ENCODE peak calls at places on chromosomes 16 and 17, in five cellular contexts. K is activated CD4-positive, alpha-beta T cell treated with anti-CD3 and anti-CD28 coated beads for 48 hours; E is T-cell; G is Right ventricle myocardium superior; N is endothelial cell. V is an unnamed sample.
A peak's percentile ranks its signal among the peaks of the same experiment; 100 is the strongest.

GRCh38 chr17:15782809-15783208 is 50.7 kb downstream of the TBC1D26 start:
- DNase-seq in K (peak; percentile 48), N (no peak), E (peak; percentile 5), G (peak; percentile 85), V (peak; percentile 91)

GRCh38 chr16:4021916-4022315 is 94.3 kb downstream of the ADCY9 start:
- DNase-seq in E (no peak), G (no peak), N (no peak), K (no peak), V (no peak)

GRCh38 chr17:76138234-76138895 is 2.7 kb downstream of the FOXJ1 start:
- DNase-seq in E (no peak), G (no peak), K (no peak), N (no peak), V (no peak)

GRCh38 chr17:65584604-65585521 is 23.4 kb upstream of the AXIN2 start:
- DNase-seq in G (peak; percentile 63), E (no peak), N (no peak), K (no peak), V (no peak)

GRCh38 chr16:49488740-49489525 is 115.3 kb downstream of the C16orf78 start:
- DNase-seq in N (no peak), E (no peak), K (no peak), G (no peak), V (no peak)

GRCh38 chr17:412211-413015 is 59.8 kb upstream of the RPH3AL start:
- DNase-seq in N (peak; percentile 46), K (peak; percentile 70), G (no peak), E (peak; percentile 71), V (no peak)

GRCh38 chr17:27241346-27241946 is 52.5 kb upstream of the WSB1 start:
- DNase-seq in E (no peak), K (no peak), G (no peak), N (no peak), V (no peak)

GRCh38 chr16:87132361-87133014 is 184.7 kb downstream of the C16orf95 start:
- DNase-seq in N (no peak), E (no peak), G (peak; percentile 64), K (no peak), V (peak; percentile 60)

GRCh38 chr17:1495265-1495664 is 2.8 kb upstream of the MYO1C start:
- DNase-seq in K (no peak), E (no peak), N (no peak), G (peak; percentile 81), V (peak; percentile 67)

GRCh38 chr17:37458805-37459204 is 30.9 kb upstream of the DUSP14 start:
- DNase-seq in N (no peak), K (no peak), E (no peak), G (no peak), V (no peak)

GRCh38 chr16:48444574-48444973 is 59.4 kb upstream of the SIAH1 start:
- DNase-seq in E (no peak), G (no peak), K (no peak), N (no peak), V (no peak)

GRCh38 chr16:23119570-23119969 is 29.7 kb downstream of the USP31 start:
- DNase-seq in N (no peak), E (no peak), G (no peak), K (no peak), V (no peak)

GRCh38 chr17:48043171-48043570 is 5.0 kb upstream of the NFE2L1 start:
- DNase-seq in E (no peak), K (no peak), N (no peak), G (no peak), V (no peak)

GRCh38 chr16:50692999-50693781 is at the start of gene NOD2:
- DNase-seq in K (peak; percentile 41), G (no peak), N (peak; percentile 24), E (no peak), V (no peak)

GRCh38 chr17:49061524-49061943 is 64.3 kb downstream of the IGF2BP1 start:
- DNase-seq in E (no peak), K (no peak), G (no peak), N (no peak), V (no peak)

GRCh38 chr17:80512233-80512632 is 32.4 kb upstream of the RPTOR start:
- DNase-seq in K (no peak), G (peak; percentile 13), E (no peak), N (no peak), V (no peak)

GRCh38 chr17:28726396-28726911 is 421 bp upstream of the TLCD1 start:
- DNase-seq in K (peak; percentile 87), G (no peak), N (peak; percentile 52), E (peak; percentile 45), V (peak; percentile 90)

GRCh38 chr16:47779201-47780016 is 318.3 kb downstream of the PHKB start:
- DNase-seq in E (no peak), N (no peak), K (peak; percentile 43), G (no peak), V (peak; percentile 50)

GRCh38 chr17:41962768-41963434 is 3.7 kb upstream of the CNP start:
- DNase-seq in N (peak; percentile 84), G (peak; percentile 87), K (peak; percentile 81), E (peak; percentile 52), V (peak; percentile 89)

GRCh38 chr16:70781800-70782199 is 19.2 kb downstream of the VAC14 start:
- DNase-seq in N (no peak), K (no peak), G (peak; percentile 74), E (no peak), V (peak; percentile 75)

GRCh38 chr16:88060524-88061219 is 109.4 kb downstream of the BANP start:
- DNase-seq in K (no peak), E (no peak), G (no peak), N (no peak), V (no peak)

GRCh38 chr17:280216-280615 is 72.4 kb downstream of the RPH3AL start:
- DNase-seq in K (no peak), N (no peak), E (no peak), G (no peak), V (no peak)

GRCh38 chr16:17215306-17215705 is 255.5 kb downstream of the XYLT1 start:
- DNase-seq in N (no peak), E (no peak), G (no peak), K (no peak), V (no peak)